ENCODE peak calls at places on chromosome 16, in seven cellular contexts. V, Q, X, E, L, O and H are unnamed samples.

GRCh38 chr16:26645629-26646028 is 421.1 kb upstream of the C16orf82 start:
- DNase-seq in V (peak; percentile 9), Q (no peak), X (no peak), E (no peak), L (peak; percentile 39), O (peak; percentile 86), H (no peak)

GRCh38 chr16:88303890-88304819 is 78.6 kb upstream of the ZNF469 start:
- DNase-seq in V (no peak), Q (no peak), X (peak; percentile 19), E (no peak), L (peak; percentile 24), O (no peak), H (no peak)

GRCh38 chr16:25260416-25260815 is 2.8 kb upstream of the ZKSCAN2 start:
- DNase-seq in V (no peak), Q (no peak), X (no peak), E (no peak), L (no peak), O (no peak), H (no peak)

GRCh38 chr16:13697568-13697967 is 222.4 kb upstream of the ERCC4 start:
- DNase-seq in V (no peak), Q (no peak), X (no peak), E (no peak), L (no peak), O (no peak), H (no peak)

GRCh38 chr16:60755907-60756306 is 1280.3 kb downstream of the CDH8 start:
- DNase-seq in V (no peak), Q (no peak), X (no peak), E (no peak), L (no peak), O (no peak), H (peak; percentile 10)

GRCh38 chr16:10964891-10965326 is 20.5 kb downstream of the CLEC16A start:
- DNase-seq in V (no peak), Q (peak; percentile 94), X (no peak), E (no peak), L (no peak), O (no peak), H (no peak)

GRCh38 chr16:30000768-30001631 is 5.0 kb downstream of the INO80E start:
- DNase-seq in V (no peak), Q (no peak), X (no peak), E (no peak), L (no peak), O (peak; percentile 87), H (no peak)

GRCh38 chr16:48613061-48613957 is 3.3 kb upstream of the N4BP1 start:
- DNase-seq in V (no peak), Q (no peak), X (peak; percentile 76), E (no peak), L (no peak), O (no peak), H (peak; percentile 91)

GRCh38 chr16:17552351-17552750 is 81.6 kb upstream of the XYLT1 start:
- DNase-seq in V (no peak), Q (no peak), X (no peak), E (no peak), L (no peak), O (no peak), H (no peak)

GRCh38 chr16:22193134-22193411 is 13.0 kb upstream of the EEF2K start:
- DNase-seq in V (no peak), Q (no peak), X (no peak), E (no peak), L (no peak), O (no peak), H (no peak)

DNA sequence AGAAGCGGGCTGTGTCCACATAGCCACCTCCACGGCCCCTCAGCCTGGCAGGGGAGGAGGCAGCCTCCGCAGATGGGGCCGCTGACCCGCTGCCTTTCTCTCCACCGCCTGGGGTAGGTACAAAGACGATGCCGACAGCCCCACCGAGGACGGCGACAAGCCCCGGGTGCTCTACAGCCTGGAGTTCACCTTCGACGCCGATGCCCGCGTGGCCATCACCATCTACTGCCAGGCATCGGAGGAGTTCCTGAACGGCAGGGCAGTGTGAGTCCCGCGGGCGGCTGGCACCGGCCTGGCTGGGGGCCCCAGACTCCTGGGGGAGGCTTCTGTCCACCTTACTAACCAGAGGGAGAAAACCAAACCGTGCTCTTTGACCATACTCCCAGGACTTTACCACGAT is 27.9 kb downstream of the MGRN1 start:
- DNase-seq in V (no peak), Q (no peak), X (no peak), E (no peak), L (no peak), O (no peak), H (no peak)
- TF ChIP-seq JUND in V (no peak), Q (no peak), X (no peak), E (no peak), L (no peak), O (no peak), H (no peak)

GRCh38 chr16:53183442-53183841 is 128.7 kb downstream of the CHD9 start:
- DNase-seq in V (no peak), Q (no peak), X (peak; percentile 21), E (no peak), L (no peak), O (no peak), H (no peak)
- TF ChIP-seq JUND in V (no peak), Q (no peak), X (no peak), E (no peak), L (no peak), O (no peak), H (no peak)

DNA sequence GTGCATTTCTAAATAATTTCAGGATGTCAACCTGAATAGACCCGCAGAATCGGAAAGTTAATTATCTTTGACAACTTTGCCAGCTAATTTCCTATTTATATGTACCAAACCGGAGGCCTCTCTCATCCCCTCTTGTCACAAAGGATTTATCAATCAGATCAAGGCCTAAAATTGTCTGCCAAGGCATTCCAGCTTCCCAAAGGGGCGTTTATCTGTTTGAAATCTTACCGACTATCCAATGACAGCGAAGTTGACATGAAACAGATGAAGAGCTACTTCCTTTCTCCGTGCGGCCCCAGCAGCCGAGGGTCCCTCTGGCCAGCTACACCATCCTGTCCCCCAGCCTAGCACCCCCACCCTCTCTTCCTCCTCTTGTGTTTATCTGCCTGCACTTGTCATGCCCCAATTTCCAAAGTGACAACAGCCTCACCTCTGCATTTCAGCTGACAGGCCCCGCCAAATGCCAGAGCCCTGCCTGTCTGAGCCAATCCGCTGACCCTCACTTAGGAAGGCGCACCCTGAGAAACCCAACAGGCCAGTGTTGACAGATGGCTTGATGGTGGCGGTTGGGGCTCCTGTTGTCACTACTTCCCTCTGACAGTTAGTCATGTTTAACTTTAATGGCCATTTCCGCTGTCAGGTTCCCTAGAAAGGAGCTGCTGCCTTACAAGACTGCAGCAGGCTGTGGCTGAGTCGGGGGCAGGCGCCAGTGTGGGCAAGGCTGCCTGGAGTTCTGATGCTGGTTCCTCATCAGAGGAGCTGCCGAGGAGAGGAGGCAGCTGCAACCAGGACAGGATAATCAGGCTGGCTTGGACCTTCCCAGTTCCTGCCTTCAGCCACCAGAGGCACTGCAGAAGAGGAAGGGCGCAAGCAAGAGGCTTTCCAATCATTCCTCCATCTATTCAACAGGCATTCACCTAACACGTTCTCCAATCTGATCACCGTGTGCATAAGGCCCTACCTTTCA is 223.4 kb upstream of the DYNLRB2 start:
- DNase-seq in V (peak; percentile 27), Q (no peak), X (peak; percentile 16), E (no peak), L (no peak), O (peak; percentile 8), H (peak; percentile 25)
- TF ChIP-seq JUND in V (no peak), Q (no peak), X (no peak), E (no peak), L (no peak), O (no peak), H (no peak)

DNA sequence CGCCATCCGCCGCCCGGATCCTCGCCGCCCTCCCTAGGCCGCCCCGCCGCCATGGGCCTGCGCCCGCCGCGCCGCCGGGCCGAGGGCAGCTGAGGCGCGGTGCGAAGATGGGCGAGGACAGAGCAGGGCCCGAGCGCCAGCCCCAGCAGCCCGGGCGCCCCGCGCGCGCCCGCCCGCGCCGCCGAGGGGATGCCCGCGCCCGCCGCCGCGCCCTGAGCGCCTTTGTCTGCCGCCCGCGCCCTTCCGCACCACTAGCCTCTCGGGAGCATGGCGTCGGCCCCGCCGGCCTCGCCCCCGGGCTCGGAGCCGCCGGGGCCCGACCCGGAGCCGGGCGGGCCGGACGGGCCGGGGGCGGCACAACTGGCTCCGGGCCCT is 278 bp downstream of the RAB11FIP3 start:
- DNase-seq in V (no peak), Q (no peak), X (no peak), E (no peak), L (no peak), O (no peak), H (no peak)
- TF ChIP-seq JUND in V (no peak), Q (no peak), X (no peak), E (no peak), L (no peak), O (no peak), H (no peak)

GRCh38 chr16:66930189-66930588 is 4.0 kb downstream of the CIAO2B start:
- DNase-seq in V (no peak), Q (no peak), X (peak; percentile 76), E (no peak), L (peak; percentile 45), O (no peak), H (no peak)
- TF ChIP-seq JUND in V (no peak), Q (no peak), X (no peak), E (no peak), L (no peak), O (no peak), H (no peak)